ENCODE peak calls at places on chromosomes 11 and 22, in four cellular contexts. One of them, this sample, is unnamed. For H3K4me1 and H3K9me3, the result is how much of the 10 kb centered on the place peaks cover.

GRCh38 chr11:107741044-107741823 is 29.4 kb upstream of the SLN start:
- DNase-seq in sigmoid colon: no peak
- DNase-seq in effector memory CD4-positive, alpha-beta T cell: no peak
- DNase-seq in OCI-LY7: peak
- DNase-seq in this sample: peak

GRCh38 chr11:27254744-27255446 is 108.1 kb downstream of the CCDC34 start:
- DNase-seq in OCI-LY7: no peak
- DNase-seq in effector memory CD4-positive, alpha-beta T cell: no peak
- DNase-seq in sigmoid colon: no peak
- DNase-seq in this sample: no peak

GRCh38 chr11:59901306-59901705 is 22.7 kb downstream of the OOSP3 start:
- DNase-seq in effector memory CD4-positive, alpha-beta T cell: no peak
- DNase-seq in OCI-LY7: no peak
- DNase-seq in sigmoid colon: no peak
- DNase-seq in this sample: no peak

GRCh38 chr22:50306753-50307749 is at the start of gene PLXNB2:
- DNase-seq in OCI-LY7: no peak
- DNase-seq in sigmoid colon: peak
- DNase-seq in effector memory CD4-positive, alpha-beta T cell: no peak
- DNase-seq in this sample: peak

GRCh38 chr11:14894657-14895598 is 2.9 kb upstream of the CYP2R1 start:
- DNase-seq in effector memory CD4-positive, alpha-beta T cell: no peak
- DNase-seq in sigmoid colon: peak
- DNase-seq in OCI-LY7: peak
- DNase-seq in this sample: peak

GRCh38 chr11:64314146-64314804 is 3.1 kb downstream of the TRMT112 start:
- DNase-seq in effector memory CD4-positive, alpha-beta T cell: no peak
- DNase-seq in sigmoid colon: no peak
- DNase-seq in OCI-LY7: no peak
- DNase-seq in this sample: no peak

GRCh38 chr22:36425977-36426523 is 38.3 kb upstream of the MYH9 start:
- DNase-seq in OCI-LY7: no peak
- DNase-seq in effector memory CD4-positive, alpha-beta T cell: no peak
- DNase-seq in sigmoid colon: no peak
- DNase-seq in this sample: no peak

GRCh38 chr22:38176170-38176741 is 5.4 kb downstream of the PLA2G6 start:
- DNase-seq in OCI-LY7: no peak
- DNase-seq in effector memory CD4-positive, alpha-beta T cell: no peak
- DNase-seq in sigmoid colon: peak
- DNase-seq in this sample: peak

GRCh38 chr22:19901577-19902244 is 39.9 kb upstream of the COMT start:
- DNase-seq in OCI-LY7: no peak
- DNase-seq in sigmoid colon: no peak
- DNase-seq in effector memory CD4-positive, alpha-beta T cell: no peak
- DNase-seq in this sample: no peak

GRCh38 chr22:18031670-18032454 is 7.5 kb upstream of the MICAL3 start:
- DNase-seq in sigmoid colon: peak
- DNase-seq in OCI-LY7: no peak
- DNase-seq in effector memory CD4-positive, alpha-beta T cell: no peak
- DNase-seq in this sample: no peak

GRCh38 chr11:2701230-2701629 is 1.4 kb upstream of the KCNQ1OT1 start:
- DNase-seq in effector memory CD4-positive, alpha-beta T cell: no peak
- DNase-seq in OCI-LY7: no peak
- DNase-seq in sigmoid colon: peak
- DNase-seq in this sample: no peak

GRCh38 chr22:32531955-32532818 is 57.6 kb downstream of the FBXO7 start:
- DNase-seq in effector memory CD4-positive, alpha-beta T cell: no peak
- DNase-seq in sigmoid colon: peak
- DNase-seq in OCI-LY7: no peak
- DNase-seq in this sample: peak

GRCh38 chr11:61149624-61150615 is 11.3 kb downstream of the VPS37C start:
- DNase-seq in OCI-LY7: no peak
- DNase-seq in sigmoid colon: peak
- DNase-seq in effector memory CD4-positive, alpha-beta T cell: no peak
- DNase-seq in this sample: no peak

GRCh38 chr11:86473991-86474833 is 99.5 kb downstream of the CCDC81 start:
- DNase-seq in OCI-LY7: no peak
- DNase-seq in effector memory CD4-positive, alpha-beta T cell: no peak
- DNase-seq in sigmoid colon: no peak
- DNase-seq in this sample: no peak

GRCh38 chr11:115141221-115141620 is 363.0 kb downstream of the CADM1 start:
- DNase-seq in OCI-LY7: no peak
- DNase-seq in effector memory CD4-positive, alpha-beta T cell: no peak
- DNase-seq in sigmoid colon: no peak
- DNase-seq in this sample: no peak

GRCh38 chr22:38827510-38827909 is 16.3 kb downstream of the NPTXR start:
- DNase-seq in effector memory CD4-positive, alpha-beta T cell: no peak
- DNase-seq in sigmoid colon: no peak
- DNase-seq in OCI-LY7: no peak
- DNase-seq in this sample: no peak

GRCh38 chr11:91653091-91653754 is 571.4 kb upstream of the FAT3 start:
- DNase-seq in sigmoid colon: peak
- DNase-seq in OCI-LY7: no peak
- DNase-seq in effector memory CD4-positive, alpha-beta T cell: no peak
- DNase-seq in this sample: no peak

GRCh38 chr11:62922653-62923371 is 1.6 kb upstream of the CHRM1 start:
- DNase-seq in OCI-LY7: peak
- DNase-seq in sigmoid colon: no peak
- DNase-seq in effector memory CD4-positive, alpha-beta T cell: no peak
- DNase-seq in this sample: no peak

GRCh38 chr11:1482581-1483444 is 3.8 kb downstream of the MOB2 start:
- DNase-seq in OCI-LY7: no peak
- DNase-seq in sigmoid colon: peak
- DNase-seq in effector memory CD4-positive, alpha-beta T cell: no peak
- DNase-seq in this sample: peak

GRCh38 chr11:34345012-34345804 is 12.6 kb downstream of the ABTB2 start:
- DNase-seq in effector memory CD4-positive, alpha-beta T cell: no peak
- DNase-seq in OCI-LY7: no peak
- DNase-seq in sigmoid colon: peak
- DNase-seq in this sample: no peak

GRCh38 chr11:129855086-129855485 is 39.4 kb downstream of the TMEM45B start:
- DNase-seq in OCI-LY7: no peak
- DNase-seq in sigmoid colon: no peak
- DNase-seq in effector memory CD4-positive, alpha-beta T cell: no peak
- DNase-seq in this sample: no peak

GRCh38 chr11:109707411-109707810 is 285.4 kb downstream of the C11orf87 start:
- DNase-seq in sigmoid colon: no peak
- DNase-seq in OCI-LY7: no peak
- DNase-seq in effector memory CD4-positive, alpha-beta T cell: no peak
- DNase-seq in this sample: no peak

GRCh38 chr11:75269896-75270295 is 29.3 kb downstream of the TPBGL start:
- DNase-seq in OCI-LY7: no peak
- DNase-seq in sigmoid colon: peak
- DNase-seq in effector memory CD4-positive, alpha-beta T cell: no peak
- DNase-seq in this sample: no peak

GRCh38 chr11:96708469-96708868 is 318.7 kb downstream of the JRKL start:
- DNase-seq in effector memory CD4-positive, alpha-beta T cell: no peak
- DNase-seq in sigmoid colon: no peak
- DNase-seq in OCI-LY7: no peak
- DNase-seq in this sample: no peak

GRCh38 chr11:94597896-94598295 is 30.7 kb downstream of the PIWIL4 start:
- DNase-seq in effector memory CD4-positive, alpha-beta T cell: no peak
- DNase-seq in sigmoid colon: no peak
- DNase-seq in OCI-LY7: peak
- DNase-seq in this sample: no peak

GRCh38 chr11:9825315-9825714 is 161.4 kb downstream of the SWAP70 start:
- DNase-seq in OCI-LY7: no peak
- DNase-seq in sigmoid colon: no peak
- DNase-seq in effector memory CD4-positive, alpha-beta T cell: no peak
- DNase-seq in this sample: no peak

GRCh38 chr11:83012168-83013067 is 59.3 kb downstream of the RAB30 start:
- DNase-seq in effector memory CD4-positive, alpha-beta T cell: no peak
- DNase-seq in sigmoid colon: no peak
- DNase-seq in OCI-LY7: no peak
- DNase-seq in this sample: no peak

GRCh38 chr11:2777871-2778629 is 78.3 kb upstream of the KCNQ1OT1 start:
- DNase-seq in sigmoid colon: peak
- DNase-seq in OCI-LY7: no peak
- DNase-seq in effector memory CD4-positive, alpha-beta T cell: no peak
- DNase-seq in this sample: peak

GRCh38 chr11:108601150-108601549 is 7.6 kb upstream of the EXPH5 start:
- DNase-seq in sigmoid colon: no peak
- DNase-seq in OCI-LY7: no peak
- DNase-seq in effector memory CD4-positive, alpha-beta T cell: no peak
- DNase-seq in this sample: no peak

GRCh38 chr22:19011075-19011474 is 75.0 kb upstream of the PRODH start:
- DNase-seq in sigmoid colon: no peak
- DNase-seq in OCI-LY7: no peak
- DNase-seq in effector memory CD4-positive, alpha-beta T cell: no peak
- DNase-seq in this sample: no peak

GRCh38 chr11:127109796-127110195 is 109.2 kb upstream of the KIRREL3 start:
- DNase-seq in OCI-LY7: no peak
- DNase-seq in effector memory CD4-positive, alpha-beta T cell: no peak
- DNase-seq in sigmoid colon: no peak
- DNase-seq in this sample: no peak

GRCh38 chr11:11044137-11044855 is 186.4 kb upstream of the ZBED5 start:
- DNase-seq in effector memory CD4-positive, alpha-beta T cell: no peak
- DNase-seq in sigmoid colon: no peak
- DNase-seq in OCI-LY7: no peak
- DNase-seq in this sample: no peak

DNA sequence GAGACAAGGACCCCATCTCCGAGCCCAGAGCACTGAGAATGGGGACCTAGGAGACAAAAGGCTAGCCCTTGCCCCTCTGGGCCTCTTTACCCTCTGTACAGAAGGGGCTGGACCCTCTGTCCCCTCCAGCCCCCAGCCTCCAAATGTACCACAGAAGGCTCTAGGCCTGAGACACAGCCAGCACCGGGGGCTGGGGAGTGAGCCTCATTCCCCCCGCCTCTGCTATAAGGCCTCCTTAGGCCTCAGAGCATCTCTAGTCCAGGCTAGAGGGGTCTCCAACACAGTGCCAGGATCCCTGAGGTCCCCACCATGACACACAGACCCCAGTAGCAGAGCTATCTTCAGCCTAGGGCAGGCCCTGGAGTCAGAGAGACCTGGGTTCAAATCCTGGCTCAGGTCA is 4.8 kb downstream of the SMTN start:
- DNase-seq in sigmoid colon: no peak
- DNase-seq in OCI-LY7: no peak
- DNase-seq in effector memory CD4-positive, alpha-beta T cell: no peak
- DNase-seq in this sample: no peak
- H3K4me1 ChIP-seq in sigmoid colon: under half
- H3K4me1 ChIP-seq in OCI-LY7: under half
- H3K4me1 ChIP-seq in effector memory CD4-positive, alpha-beta T cell: under half
- H3K4me1 ChIP-seq in this sample: under half

GRCh38 chr22:48837341-48837935 is 990.2 kb downstream of the BRD1 start:
- DNase-seq in OCI-LY7: no peak
- DNase-seq in effector memory CD4-positive, alpha-beta T cell: no peak
- DNase-seq in sigmoid colon: no peak
- DNase-seq in this sample: no peak

GRCh38 chr22:48835857-48836672 is 991.6 kb downstream of the BRD1 start:
- DNase-seq in OCI-LY7: no peak
- DNase-seq in effector memory CD4-positive, alpha-beta T cell: no peak
- DNase-seq in sigmoid colon: no peak
- DNase-seq in this sample: no peak

GRCh38 chr22:48838376-48838775 is 989.3 kb downstream of the BRD1 start:
- DNase-seq in OCI-LY7: no peak
- DNase-seq in sigmoid colon: no peak
- DNase-seq in effector memory CD4-positive, alpha-beta T cell: no peak
- DNase-seq in this sample: no peak

GRCh38 chr22:48835364-48835763 is 992.3 kb downstream of the BRD1 start:
- DNase-seq in OCI-LY7: no peak
- DNase-seq in sigmoid colon: no peak
- DNase-seq in effector memory CD4-positive, alpha-beta T cell: no peak
- DNase-seq in this sample: no peak

GRCh38 chr22:48836673-48837340 is 990.9 kb downstream of the BRD1 start:
- DNase-seq in effector memory CD4-positive, alpha-beta T cell: no peak
- DNase-seq in sigmoid colon: no peak
- DNase-seq in OCI-LY7: no peak
- DNase-seq in this sample: no peak
- H3K9me3 ChIP-seq in effector memory CD4-positive, alpha-beta T cell: under half
- H3K9me3 ChIP-seq in sigmoid colon: under half
- H3K9me3 ChIP-seq in OCI-LY7: under half
- H3K9me3 ChIP-seq in this sample: under half

GRCh38 chr11:128492461-128492860 is 94.9 kb downstream of the ETS1 start:
- DNase-seq in OCI-LY7: no peak
- DNase-seq in sigmoid colon: no peak
- DNase-seq in effector memory CD4-positive, alpha-beta T cell: no peak
- DNase-seq in this sample: no peak
- H3K27ac ChIP-seq in OCI-LY7: peak
- H3K27ac ChIP-seq in sigmoid colon: peak
- H3K27ac ChIP-seq in effector memory CD4-positive, alpha-beta T cell: peak
- H3K27ac ChIP-seq in this sample: peak

DNA sequence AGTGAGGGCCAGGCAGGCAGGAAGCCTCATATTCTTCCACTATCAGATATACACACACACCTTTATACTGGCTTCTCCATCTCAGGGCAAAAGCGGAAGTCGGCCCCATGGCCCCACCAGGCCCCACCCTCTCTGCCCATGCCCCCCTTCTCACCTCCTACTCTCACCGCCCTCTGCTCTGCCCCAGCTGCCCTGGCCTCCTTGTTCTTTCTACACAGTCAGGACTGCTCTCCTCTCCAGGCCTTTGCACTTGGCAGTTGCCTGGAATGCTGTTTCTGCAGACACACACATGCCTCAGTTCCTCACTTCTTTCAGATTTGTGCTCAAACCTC is 25.3 kb downstream of the OTOG start:
- DNase-seq in OCI-LY7: peak
- DNase-seq in sigmoid colon: no peak
- DNase-seq in effector memory CD4-positive, alpha-beta T cell: no peak
- DNase-seq in this sample: no peak
- H3K4me1 ChIP-seq in OCI-LY7: under half
- H3K4me1 ChIP-seq in sigmoid colon: under half
- H3K4me1 ChIP-seq in effector memory CD4-positive, alpha-beta T cell: under half
- H3K4me1 ChIP-seq in this sample: under half